ENCODE peak calls at places on chromosomes 2 and 18, in eight cellular contexts. D is body of pancreas, Y is mucosa of descending colon, M is small intestine, V is fibroblast of lung, N is GM23248, U is Panc1, S is neuronal stem cell. P is an unnamed sample.

GRCh38 chr18:3453540-3454364 is 3.8 kb downstream of the TGIF1 start:
- DNase-seq in M (peak; percentile 66), D (peak; percentile 26), U (no peak), S (peak; percentile 61), N (peak; percentile 97), V (peak; percentile 99), Y (peak; percentile 59), P (no peak)

GRCh38 chr2:142425551-142425950 is 294.7 kb upstream of the LRP1B start:
- DNase-seq in V (no peak), Y (no peak), M (no peak), N (no peak), D (no peak), S (no peak), U (no peak), P (no peak)

GRCh38 chr2:163191372-163191771 is 352.8 kb upstream of the KCNH7 start:
- DNase-seq in N (peak; percentile 71), V (peak; percentile 42), U (no peak), M (peak; percentile 14), S (peak; percentile 45), Y (no peak), D (peak; percentile 13), P (peak; percentile 29)

GRCh38 chr18:75072672-75073371 is 136.1 kb downstream of the PTGR3 start:
- DNase-seq in Y (no peak), V (no peak), D (no peak), M (no peak), U (no peak), N (no peak), S (no peak), P (no peak)

GRCh38 chr18:36660311-36660710 is 168.5 kb downstream of the TPGS2 start:
- DNase-seq in S (no peak), M (peak; percentile 18), N (no peak), U (no peak), V (no peak), D (no peak), Y (no peak), P (no peak)

GRCh38 chr2:62382122-62382521 is 123.9 kb downstream of the TMEM17 start:
- DNase-seq in D (no peak), S (no peak), U (no peak), Y (no peak), M (no peak), V (no peak), N (no peak), P (no peak)

GRCh38 chr2:21836261-21836660 is 712.5 kb downstream of the TDRD15 start:
- DNase-seq in V (no peak), N (no peak), Y (no peak), S (no peak), D (no peak), U (no peak), M (no peak), P (no peak)

GRCh38 chr2:236932711-236933300 is 152.9 kb upstream of the COPS8 start:
- DNase-seq in U (no peak), S (no peak), Y (no peak), D (no peak), M (no peak), V (no peak), N (no peak), P (no peak)

GRCh38 chr18:74728586-74728985 is 130.9 kb downstream of the ZNF407 start:
- DNase-seq in N (no peak), S (no peak), U (no peak), V (no peak), M (no peak), D (no peak), Y (no peak), P (no peak)

GRCh38 chr18:75238100-75238499 is 27.5 kb downstream of the TSHZ1 start:
- DNase-seq in U (no peak), S (no peak), D (no peak), M (no peak), V (no peak), N (no peak), Y (no peak), P (no peak)

GRCh38 chr18:9017900-9018217 is 84.6 kb upstream of the NDUFV2 start:
- DNase-seq in M (no peak), U (no peak), D (no peak), V (peak; percentile 79), S (no peak), N (peak; percentile 93), Y (no peak), P (no peak)

GRCh38 chr2:17441055-17441771 is 77.0 kb downstream of the RAD51AP2 start:
- DNase-seq in D (no peak), S (no peak), M (no peak), Y (no peak), U (no peak), V (peak; percentile 52), N (no peak), P (peak; percentile 52)

GRCh38 chr2:23900927-23901322 is 26.0 kb downstream of the ATAD2B start:
- DNase-seq in N (peak; percentile 91), S (no peak), V (peak; percentile 89), M (peak; percentile 66), Y (no peak), D (no peak), U (no peak), P (no peak)

GRCh38 chr18:27073404-27073830 is 111.7 kb downstream of the CHST9 start:
- DNase-seq in S (no peak), U (no peak), Y (no peak), N (no peak), D (no peak), V (no peak), M (no peak), P (no peak)

GRCh38 chr2:88442501-88442900 is 10.0 kb downstream of the FOXI3 start:
- DNase-seq in U (no peak), S (no peak), M (no peak), Y (no peak), D (no peak), V (no peak), N (no peak), P (no peak)

GRCh38 chr2:65377556-65378307 is 54.7 kb downstream of the SPRED2 start:
- DNase-seq in V (peak; percentile 88), S (no peak), D (no peak), Y (peak; percentile 50), N (peak; percentile 92), U (no peak), M (peak; percentile 74), P (no peak)

GRCh38 chr2:66434679-66435548 is at the start of gene MEIS1:
- DNase-seq in S (no peak), Y (peak; percentile 73), N (peak; percentile 98), M (peak; percentile 77), V (peak; percentile 99), U (peak; percentile 41), D (peak; percentile 96), P (peak; percentile 96)

GRCh38 chr18:43420950-43421349 is 143.7 kb upstream of the SYT4 start:
- DNase-seq in M (no peak), V (no peak), Y (no peak), N (no peak), S (no peak), U (no peak), D (no peak), P (peak; percentile 14)

GRCh38 chr18:26090130-26091046 is at the start of gene SS18:
- DNase-seq in D (peak; percentile 90), M (peak; percentile 92), V (peak; percentile 94), S (peak; percentile 94), U (peak; percentile 41), N (peak; percentile 98), Y (peak; percentile 95), P (peak; percentile 95)

GRCh38 chr2:239751719-239752355 is 273.3 kb downstream of the NDUFA10 start:
- DNase-seq in N (no peak), Y (no peak), M (no peak), U (no peak), S (no peak), D (no peak), V (peak; percentile 7), P (no peak)

GRCh38 chr18:63964908-63965307 is 5.0 kb upstream of the SERPINB8 start:
- DNase-seq in Y (no peak), U (no peak), D (no peak), V (no peak), S (no peak), N (peak; percentile 12), M (no peak), P (no peak)

DNA sequence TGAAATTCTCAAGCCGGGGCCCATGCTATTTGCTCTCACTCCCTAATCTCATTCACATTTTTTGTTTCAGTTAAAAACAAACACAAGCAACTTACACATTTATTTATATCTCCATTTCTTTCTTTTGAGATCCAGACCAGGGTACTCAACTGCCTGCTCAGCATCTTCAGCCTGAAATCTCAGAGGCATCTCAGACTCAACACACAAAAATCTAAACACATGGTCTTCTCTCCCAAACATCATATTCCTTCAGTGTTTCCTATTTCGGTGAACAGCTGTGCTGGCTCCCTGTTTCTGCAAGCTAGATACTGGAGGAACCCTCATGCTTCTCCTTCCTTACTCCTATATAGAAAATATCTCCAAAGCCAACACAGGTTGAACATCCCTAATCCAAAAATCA is 11.3 kb upstream of the RTTN start:
- DNase-seq in N (no peak), D (no peak), U (no peak), M (no peak), S (no peak), V (no peak), Y (no peak), P (no peak)
- H3K36me3 ChIP-seq in N (no peaks in the 10 kb centered on the region), D (no peaks in the 10 kb centered on the region), U (no peaks in the 10 kb centered on the region), M (no peaks in the 10 kb centered on the region), S (no peaks in the 10 kb centered on the region), V (no peaks in the 10 kb centered on the region), Y (no peaks in the 10 kb centered on the region), P (no peaks in the 10 kb centered on the region)

DNA sequence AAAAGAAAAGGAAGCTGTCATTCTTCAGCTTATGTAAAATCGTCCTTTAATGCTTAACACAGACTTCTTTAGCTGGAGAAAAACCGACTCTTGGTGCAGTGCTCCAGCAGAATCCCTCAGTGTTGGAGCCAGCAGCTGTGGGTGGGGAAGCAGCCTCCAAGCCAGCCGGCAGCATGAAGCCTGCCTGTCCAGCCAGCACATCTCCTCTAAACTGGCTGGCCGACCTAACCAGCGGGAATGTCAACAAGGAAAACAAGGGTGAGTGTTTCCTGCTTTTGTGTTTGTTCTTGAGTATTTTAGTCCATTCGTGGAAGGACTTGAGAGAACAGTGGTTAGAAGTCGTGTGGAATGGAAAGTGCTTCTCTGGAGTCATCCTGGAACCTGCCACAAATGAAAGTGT is 38.9 kb downstream of the KDM3A start:
- DNase-seq in Y (no peak), M (no peak), V (no peak), N (peak; percentile 42), S (no peak), D (no peak), U (no peak), P (no peak)
- H3K36me3 ChIP-seq in Y (peaks cover 19% of the 10 kb centered on the region), M (peaks cover 52% of the 10 kb centered on the region), V (peaks cover 24% of the 10 kb centered on the region), N (peaks cover 74% of the 10 kb centered on the region), S (peaks cover 34% of the 10 kb centered on the region), D (peaks cover 27% of the 10 kb centered on the region), U (peaks cover 46% of the 10 kb centered on the region), P (peaks cover 90% of the 10 kb centered on the region)

GRCh38 chr2:8743261-8743660 is 61.4 kb downstream of the ID2 start:
- DNase-seq in S (no peak), Y (no peak), U (no peak), M (no peak), N (peak; percentile 26), V (peak; percentile 43), D (no peak), P (no peak)
- H3K36me3 ChIP-seq in S (no peaks in the 10 kb centered on the region), Y (no peaks in the 10 kb centered on the region), U (no peaks in the 10 kb centered on the region), M (peaks cover 6% of the 10 kb centered on the region), N (peaks cover 10% of the 10 kb centered on the region), V (no peaks in the 10 kb centered on the region), D (peaks cover 4% of the 10 kb centered on the region), P (peaks cover 5% of the 10 kb centered on the region)

DNA sequence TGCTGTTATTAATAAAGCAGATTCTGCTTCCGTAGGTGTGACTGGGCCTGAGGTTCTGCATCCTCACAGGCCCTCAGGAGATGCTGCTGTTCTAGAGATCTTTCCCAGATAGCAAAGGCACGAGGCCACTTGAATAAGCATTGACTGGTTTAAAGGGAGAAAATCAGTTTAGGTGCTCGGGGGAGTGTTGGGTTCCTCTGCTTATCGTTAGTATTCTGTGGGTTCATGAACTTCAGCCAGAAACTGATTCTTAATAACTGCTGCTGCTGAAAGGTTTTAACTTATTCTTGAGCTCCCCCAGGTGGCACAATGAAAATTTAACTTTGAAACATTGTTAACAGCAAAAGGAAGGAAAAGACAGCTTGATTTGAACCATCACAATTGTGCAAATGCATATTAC is 56.9 kb downstream of the ITGA6 start:
- DNase-seq in M (peak; percentile 55), N (peak; percentile 42), D (no peak), S (no peak), Y (no peak), U (no peak), V (peak; percentile 14), P (no peak)
- H3K36me3 ChIP-seq in M (peaks cover 21% of the 10 kb centered on the region), N (peaks cover 7% of the 10 kb centered on the region), D (peaks cover 31% of the 10 kb centered on the region), S (peaks cover 7% of the 10 kb centered on the region), Y (no peaks in the 10 kb centered on the region), U (peaks cover 2% of the 10 kb centered on the region), V (no peaks in the 10 kb centered on the region), P (no peaks in the 10 kb centered on the region)